ENCODE peak calls at places on chromosome 16, in six cellular contexts. H, I, K, P, F and V are unnamed samples.

GRCh38 chr16:14405611-14406537 is 224.2 kb downstream of the PARN start:
- DNase-seq in F (no peak), I (peak; percentile 94), P (peak; percentile 26), K (no peak), H (no peak), V (no peak)

GRCh38 chr16:2042171-2042570 is 5.5 kb downstream of the NTHL1 start:
- DNase-seq in I (no peak), F (no peak), H (peak; percentile 29), K (no peak), P (no peak), V (no peak)

GRCh38 chr16:87044829-87045228 is 272.4 kb downstream of the C16orf95 start:
- DNase-seq in I (no peak), P (no peak), F (no peak), K (no peak), H (no peak), V (no peak)

GRCh38 chr16:67865318-67865717 is 7.5 kb upstream of the EDC4 start:
- DNase-seq in H (no peak), I (peak; percentile 42), F (no peak), P (peak; percentile 36), K (no peak), V (no peak)

GRCh38 chr16:48210747-48211146 is 33.4 kb upstream of the LONP2 start:
- DNase-seq in P (no peak), K (no peak), F (no peak), I (no peak), H (no peak), V (no peak)

GRCh38 chr16:1610841-1611653 is 825 bp downstream of the IFT140 start:
- DNase-seq in P (no peak), H (no peak), F (no peak), I (no peak), K (peak; percentile 68), V (no peak)

GRCh38 chr16:46830417-46830901 is 521 bp downstream of the C16orf87 start:
- DNase-seq in I (no peak), F (no peak), H (peak; percentile 38), K (no peak), P (peak; percentile 52), V (no peak)

GRCh38 chr16:868846-869822 is 68.6 kb upstream of the GNG13 start:
- DNase-seq in P (no peak), K (no peak), I (no peak), F (no peak), H (no peak), V (no peak)

GRCh38 chr16:85302848-85303353 is 190.6 kb upstream of the CIBAR2 start:
- DNase-seq in K (no peak), I (no peak), H (no peak), F (no peak), P (no peak), V (no peak)

GRCh38 chr16:20613471-20613887 is 37.3 kb upstream of the ACSM2B start:
- DNase-seq in P (no peak), I (no peak), H (no peak), F (no peak), K (no peak), V (no peak)

GRCh38 chr16:1533443-1533951 is at the start of gene TMEM204:
- DNase-seq in F (no peak), H (no peak), P (peak; percentile 59), I (no peak), K (peak; percentile 65), V (no peak)